ENCODE peak calls at places on chromosomes 1 and 21, in five cellular contexts. L is heart left ventricle, D is astrocyte of the spinal cord, E is right lobe of liver, H is kidney epithelial cell. V is an unnamed sample.

GRCh38 chr21:36508948-36509347 is 29.0 kb upstream of the CLDN14 start:
- DNase-seq in L (no peak), D (no peak), E (no peak), H (no peak), V (no peak)

GRCh38 chr1:60017831-60018230 is 55.7 kb downstream of the C1orf87 start:
- DNase-seq in L (no peak), D (no peak), E (no peak), H (no peak), V (no peak)

GRCh38 chr1:232142403-232143314 is 487.3 kb downstream of the SIPA1L2 start:
- DNase-seq in L (peak; percentile 33), D (peak; percentile 91), E (no peak), H (no peak), V (no peak)

GRCh38 chr21:14243461-14243860 is 27.5 kb downstream of the RBM11 start:
- DNase-seq in L (no peak), D (no peak), E (no peak), H (no peak), V (no peak)

GRCh38 chr1:158043232-158043631 is 49.8 kb downstream of the KIRREL1 start:
- DNase-seq in L (no peak), D (no peak), E (no peak), H (no peak), V (no peak)

GRCh38 chr1:17909634-17910033 is 154.5 kb downstream of the ACTL8 start:
- DNase-seq in L (no peak), D (peak; percentile 1), E (no peak), H (no peak), V (no peak)

GRCh38 chr1:203551550-203551949 is 57.6 kb downstream of the OPTC start:
- DNase-seq in L (no peak), D (no peak), E (no peak), H (no peak), V (no peak)

GRCh38 chr1:27506703-27507102 is 16.7 kb upstream of the WASF2 start:
- DNase-seq in L (no peak), D (no peak), E (no peak), H (no peak), V (no peak)

GRCh38 chr1:204872262-204872881 is 1.7 kb downstream of the NFASC start:
- DNase-seq in L (peak; percentile 48), D (no peak), E (no peak), H (no peak), V (no peak)

DNA sequence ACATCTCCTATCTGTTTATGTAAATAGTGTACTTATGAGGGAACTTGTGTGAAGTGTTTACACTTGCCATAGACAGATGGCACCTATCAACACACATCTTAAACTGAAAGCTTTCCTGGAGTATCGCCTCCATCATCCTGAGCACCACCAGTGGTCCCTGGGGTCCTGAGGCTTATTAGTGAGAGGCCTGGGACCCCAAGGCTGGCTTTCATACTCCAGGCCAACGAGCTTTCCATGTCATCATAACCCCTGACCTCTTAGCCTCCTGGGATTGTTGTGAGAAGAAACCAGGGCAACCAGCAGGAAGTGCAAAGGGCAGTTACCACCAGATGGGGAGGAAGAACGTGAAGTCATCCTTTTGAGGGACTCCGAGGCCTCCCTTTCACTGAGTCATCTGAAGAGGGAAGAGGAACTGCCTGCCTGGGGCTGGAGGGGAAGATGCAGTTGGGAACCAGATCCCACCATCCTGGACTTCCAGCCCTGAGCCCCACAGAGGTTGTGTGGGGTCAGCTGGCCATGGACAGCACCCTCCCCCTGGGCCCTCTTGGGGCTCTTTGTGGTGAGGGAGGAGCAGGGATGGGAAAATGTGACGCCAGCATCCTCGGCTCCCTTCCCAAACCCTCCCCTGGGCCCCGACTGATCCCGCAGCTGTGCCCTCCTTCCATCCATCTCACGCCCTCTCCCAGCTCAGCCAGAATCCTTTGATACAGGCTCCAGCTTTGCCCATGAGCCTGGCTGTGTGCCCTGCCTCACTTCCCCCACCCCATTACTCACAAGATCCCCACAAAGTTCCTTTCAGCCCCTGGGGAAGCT is 5.8 kb downstream of the INKA2 start:
- DNase-seq in L (peak; percentile 81), D (peak; percentile 63), E (no peak), H (no peak), V (no peak)
- TF ChIP-seq CTCF in L (no peak), D (no peak), E (no peak), H (no peak), V (no peak)

GRCh38 chr1:4778056-4778455 is 123.6 kb downstream of the AJAP1 start:
- DNase-seq in L (peak; percentile 31), D (no peak), E (no peak), H (no peak), V (no peak)
- TF ChIP-seq CTCF in L (no peak), D (no peak), E (peak; percentile 13), H (peak; percentile 14), V (no peak)

GRCh38 chr21:45407629-45408247 is 2.8 kb downstream of the COL18A1 start:
- DNase-seq in L (peak; percentile 9), D (no peak), E (peak; percentile 46), H (no peak), V (no peak)
- TF ChIP-seq CTCF in L (no peak), D (no peak), E (no peak), H (no peak), V (no peak)

GRCh38 chr1:117572546-117572945 is 33.3 kb upstream of the TENT5C start:
- DNase-seq in L (no peak), D (no peak), E (no peak), H (no peak), V (peak; percentile 40)

GRCh38 chr1:117573386-117574040 is 32.3 kb upstream of the TENT5C start:
- DNase-seq in L (no peak), D (peak; percentile 75), E (no peak), H (no peak), V (no peak)

GRCh38 chr1:117569956-117570355 is 35.9 kb upstream of the TENT5C start:
- DNase-seq in L (no peak), D (no peak), E (no peak), H (no peak), V (no peak)

GRCh38 chr1:117570988-117571409 is 34.8 kb upstream of the TENT5C start:
- DNase-seq in L (no peak), D (no peak), E (no peak), H (no peak), V (no peak)

DNA sequence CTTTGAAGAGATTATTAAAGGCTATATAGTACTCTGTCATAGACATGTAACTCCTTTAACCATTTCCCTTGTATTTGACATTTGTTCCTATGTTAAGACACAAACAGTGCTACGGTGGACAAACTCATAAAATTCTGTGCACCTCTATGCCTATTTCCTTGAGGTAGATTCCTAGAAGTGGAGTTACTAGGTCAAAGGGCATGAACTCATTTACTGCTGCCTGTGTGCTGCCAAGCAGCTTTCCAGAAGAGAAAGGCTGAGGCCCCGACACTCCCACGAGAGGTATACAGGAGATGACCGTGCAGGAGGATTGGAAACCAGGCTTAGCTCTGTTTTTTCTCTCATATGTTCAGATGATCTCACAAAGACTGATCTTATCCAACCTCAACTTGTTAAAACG is 34.4 kb upstream of the TENT5C start:
- DNase-seq in L (no peak), D (no peak), E (no peak), H (no peak), V (no peak)
- TF ChIP-seq CTCF in L (no peak), D (no peak), E (no peak), H (no peak), V (no peak)

GRCh38 chr1:209567788-209568187 is 15.7 kb upstream of the CAMK1G start:
- DNase-seq in L (no peak), D (peak; percentile 44), E (no peak), H (peak; percentile 31), V (no peak)

GRCh38 chr1:209576392-209576791 is 7.1 kb upstream of the CAMK1G start:
- DNase-seq in L (no peak), D (no peak), E (no peak), H (no peak), V (no peak)

GRCh38 chr1:209569445-209570207 is 13.9 kb upstream of the CAMK1G start:
- DNase-seq in L (peak; percentile 79), D (peak; percentile 81), E (peak; percentile 73), H (peak; percentile 61), V (peak; percentile 32)

GRCh38 chr1:209565759-209566678 is 17.5 kb upstream of the CAMK1G start:
- DNase-seq in L (peak; percentile 70), D (peak; percentile 75), E (peak; percentile 75), H (peak; percentile 34), V (peak; percentile 23)

DNA sequence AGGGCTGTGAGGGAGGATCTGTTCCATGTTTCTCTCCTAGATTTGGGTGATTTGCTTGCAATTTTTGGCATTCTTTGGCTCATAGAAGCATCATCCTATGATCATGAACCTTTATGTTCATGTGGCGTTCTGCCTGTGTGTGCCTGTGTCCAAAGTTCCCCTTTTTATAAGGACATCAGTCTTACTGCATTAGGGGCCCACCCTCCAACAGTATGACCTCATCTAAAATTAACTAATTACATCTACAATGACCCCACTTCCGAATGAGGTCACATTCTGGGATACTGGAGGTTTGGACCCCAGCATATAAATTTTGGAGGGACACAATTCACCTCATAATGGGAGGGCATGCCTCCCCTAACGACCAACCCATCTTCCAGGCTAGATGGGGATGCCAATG is 12.8 kb upstream of the CAMK1G start:
- DNase-seq in L (no peak), D (no peak), E (no peak), H (no peak), V (no peak)
- TF ChIP-seq CTCF in L (no peak), D (no peak), E (no peak), H (no peak), V (no peak)

GRCh38 chr1:6180215-6180577 is at the start of gene CHD5:
- DNase-seq in L (no peak), D (no peak), E (no peak), H (no peak), V (no peak)
- TF ChIP-seq CTCF in L (no peak), D (no peak), E (no peak), H (no peak), V (no peak)

V was measured in activated B cell treated with CpG ODN at 0.5 μM for 24 hours.